ENCODE peak calls at places on chromosome 19, in six cellular contexts. V, N, F, W, I and U are unnamed samples.

GRCh38 chr19:35013047-35013819 is 13.1 kb downstream of the GRAMD1A start:
- DNase-seq in V (peak), N (peak), F (peak), W (peak), I (no peak), U (no peak)

GRCh38 chr19:52748336-52748950 is 13.6 kb upstream of the ZNF611 start:
- DNase-seq in V (peak), N (peak), F (no peak), W (no peak), I (no peak), U (no peak)

GRCh38 chr19:17037966-17038500 is 11.4 kb upstream of the CPAMD8 start:
- DNase-seq in V (no peak), N (no peak), F (no peak), W (no peak), I (no peak), U (no peak)

GRCh38 chr19:55258476-55258827 is 365 bp downstream of the PPP6R1 start:
- DNase-seq in V (no peak), N (peak), F (no peak), W (no peak), I (no peak), U (no peak)

GRCh38 chr19:16325671-16326400 is 1.2 kb downstream of the KLF2 start:
- DNase-seq in V (no peak), N (no peak), F (peak), W (no peak), I (no peak), U (peak)

GRCh38 chr19:56594783-56595547 is at the start of gene ZNF71:
- DNase-seq in V (peak), N (peak), F (peak), W (peak), I (peak), U (peak)

GRCh38 chr19:16185925-16186234 is 670 bp downstream of the FAM32A start:
- DNase-seq in V (no peak), N (peak), F (no peak), W (no peak), I (no peak), U (no peak)

GRCh38 chr19:11921852-11922495 is 2.9 kb upstream of the ZNF700 start:
- DNase-seq in V (peak), N (no peak), F (no peak), W (no peak), I (no peak), U (no peak)

GRCh38 chr19:10871711-10872550 is 578 bp downstream of the CARM1 start:
- DNase-seq in V (no peak), N (peak), F (no peak), W (no peak), I (no peak), U (no peak)

GRCh38 chr19:52102782-52103181 is 7.2 kb upstream of the ZNF841 start:
- DNase-seq in V (no peak), N (no peak), F (no peak), W (no peak), I (no peak), U (no peak)

GRCh38 chr19:46728693-46729339 is 11.9 kb upstream of the PRKD2 start:
- DNase-seq in V (peak), N (peak), F (peak), W (peak), I (no peak), U (peak)

GRCh38 chr19:18020212-18021067 is 12.5 kb downstream of the ARRDC2 start:
- DNase-seq in V (peak), N (peak), F (no peak), W (no peak), I (no peak), U (no peak)

GRCh38 chr19:4032436-4032835 is 24.9 kb downstream of the PIAS4 start:
- DNase-seq in V (no peak), N (no peak), F (no peak), W (no peak), I (no peak), U (no peak)

GRCh38 chr19:37012093-37012745 is 66.0 kb upstream of the ZNF420 start:
- DNase-seq in V (no peak), N (no peak), F (no peak), W (no peak), I (no peak), U (no peak)

GRCh38 chr19:28283592-28283991 is 929.4 kb downstream of the UQCRFS1 start:
- DNase-seq in V (no peak), N (no peak), F (no peak), W (no peak), I (no peak), U (no peak)

GRCh38 chr19:46710687-46711086 is 6.2 kb downstream of the PRKD2 start:
- DNase-seq in V (no peak), N (no peak), F (peak), W (no peak), I (peak), U (no peak)

GRCh38 chr19:51702103-51702753 is 9.1 kb downstream of the SPACA6 start:
- DNase-seq in V (peak), N (peak), F (peak), W (peak), I (peak), U (no peak)

GRCh38 chr19:39407644-39408391 is 1.2 kb downstream of the ZFP36 start:
- DNase-seq in V (no peak), N (peak), F (no peak), W (no peak), I (no peak), U (no peak)

GRCh38 chr19:3774621-3775373 is 2.8 kb upstream of the RAX2 start:
- DNase-seq in V (no peak), N (no peak), F (peak), W (no peak), I (no peak), U (no peak)

GRCh38 chr19:8445488-8446001 is 770 bp downstream of the HNRNPM start:
- DNase-seq in V (no peak), N (peak), F (no peak), W (no peak), I (no peak), U (peak)

GRCh38 chr19:52963229-52963760 is 614 bp upstream of the ZNF816 start:
- DNase-seq in V (no peak), N (no peak), F (peak), W (no peak), I (no peak), U (no peak)

GRCh38 chr19:55622242-55622969 is 2.0 kb downstream of the ZNF784 start:
- DNase-seq in V (no peak), N (no peak), F (no peak), W (no peak), I (no peak), U (no peak)

GRCh38 chr19:35055715-35056179 is 14.2 kb downstream of the HPN start:
- DNase-seq in V (no peak), N (no peak), F (peak), W (no peak), I (peak), U (no peak)

GRCh38 chr19:55116232-55117062 is 990 bp downstream of the PPP1R12C start:
- DNase-seq in V (peak), N (peak), F (no peak), W (no peak), I (no peak), U (no peak)

DNA sequence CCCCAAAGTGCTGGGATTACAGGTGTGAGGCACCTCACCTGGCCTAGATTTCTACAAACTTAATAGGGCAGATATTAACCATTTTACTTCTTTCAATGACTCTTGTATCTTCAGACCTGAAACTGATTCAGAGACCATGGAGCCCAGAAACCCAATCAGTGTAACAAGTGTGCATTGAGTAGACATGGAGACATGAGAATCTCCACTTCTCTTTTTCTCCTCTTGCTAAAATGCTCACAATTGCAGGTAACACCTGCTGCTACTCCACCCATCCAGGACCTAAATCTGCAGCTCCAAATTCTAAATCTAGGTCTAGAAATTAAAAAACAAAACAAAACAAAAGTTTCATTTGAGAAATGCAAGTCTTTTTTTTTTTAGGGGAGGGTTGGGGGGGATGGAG is 42.2 kb upstream of the ZNF681 start:
- DNase-seq in V (no peak), N (no peak), F (no peak), W (no peak), I (no peak), U (no peak)
- H4K91ac ChIP-seq in V (no peak), N (no peak), F (no peak), W (no peak), I (no peak), U (no peak)

DNA sequence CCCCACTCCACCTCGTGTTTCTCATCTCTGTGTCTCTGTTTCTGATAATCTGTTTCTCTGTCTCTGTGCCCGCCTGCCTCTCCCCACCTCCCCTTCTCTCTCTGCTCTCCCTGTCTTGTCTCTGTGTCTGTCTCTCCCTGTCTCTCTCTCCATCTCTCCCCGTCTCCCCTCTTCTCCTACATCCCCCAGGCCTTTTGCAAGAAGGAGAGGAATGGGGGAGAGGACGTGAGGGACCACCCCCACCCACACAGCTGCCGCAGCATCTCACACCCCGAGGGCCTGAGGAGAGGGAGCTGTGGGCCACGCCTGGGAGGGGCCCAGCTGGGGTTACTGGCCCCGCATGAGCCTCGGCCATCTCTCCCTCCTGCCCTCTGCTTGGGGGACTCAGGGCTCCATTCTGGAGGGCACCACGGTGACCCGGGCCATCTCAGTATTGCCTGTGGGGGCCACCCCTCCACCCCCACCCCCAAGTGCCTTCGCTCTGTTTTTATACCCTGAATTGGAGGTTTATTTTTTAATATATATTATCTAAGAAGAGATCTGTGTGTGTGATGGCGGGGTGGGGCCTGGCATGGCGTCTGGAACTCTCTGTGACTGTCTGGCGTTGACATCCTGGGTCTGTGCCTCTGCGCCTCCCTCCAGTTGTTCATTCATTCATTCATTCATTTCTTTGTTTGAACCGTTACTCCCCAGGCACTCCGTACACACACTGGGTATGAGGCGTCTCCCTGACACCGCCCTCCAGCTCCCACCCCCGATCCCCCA is 21.2 kb downstream of the ERFL start:
- DNase-seq in V (no peak), N (no peak), F (no peak), W (no peak), I (no peak), U (no peak)
- H4K91ac ChIP-seq in V (no peak), N (no peak), F (no peak), W (no peak), I (no peak), U (no peak)

GRCh38 chr19:1224847-1225246 is 13.0 kb downstream of the CBARP start:
- DNase-seq in V (no peak), N (no peak), F (no peak), W (no peak), I (no peak), U (no peak)

GRCh38 chr19:1224047-1224825 is 13.6 kb downstream of the CBARP start:
- DNase-seq in V (no peak), N (no peak), F (no peak), W (no peak), I (no peak), U (no peak)

GRCh38 chr19:1222394-1222793 is 15.4 kb downstream of the CBARP start:
- DNase-seq in V (no peak), N (no peak), F (no peak), W (no peak), I (no peak), U (no peak)

GRCh38 chr19:1221904-1222255 is 15.9 kb downstream of the CBARP start:
- DNase-seq in V (no peak), N (no peak), F (no peak), W (no peak), I (no peak), U (no peak)

GRCh38 chr19:1223018-1223855 is 14.6 kb downstream of the CBARP start:
- DNase-seq in V (peak), N (no peak), F (peak), W (peak), I (no peak), U (no peak)
- H4K91ac ChIP-seq in V (no peak), N (peak), F (no peak), W (no peak), I (no peak), U (no peak)

GRCh38 chr19:58034476-58034790 is 608 bp downstream of the ZSCAN1 start:
- DNase-seq in V (no peak), N (no peak), F (no peak), W (no peak), I (no peak), U (peak)

GRCh38 chr19:58038688-58039204 is 4.9 kb downstream of the ZSCAN1 start:
- DNase-seq in V (no peak), N (no peak), F (peak), W (no peak), I (no peak), U (no peak)

GRCh38 chr19:58033741-58034475 is at the start of gene ZSCAN1:
- DNase-seq in V (peak), N (peak), F (peak), W (no peak), I (peak), U (peak)

GRCh38 chr19:58037927-58038687 is 4.3 kb downstream of the ZSCAN1 start:
- DNase-seq in V (no peak), N (no peak), F (peak), W (no peak), I (no peak), U (no peak)

DNA sequence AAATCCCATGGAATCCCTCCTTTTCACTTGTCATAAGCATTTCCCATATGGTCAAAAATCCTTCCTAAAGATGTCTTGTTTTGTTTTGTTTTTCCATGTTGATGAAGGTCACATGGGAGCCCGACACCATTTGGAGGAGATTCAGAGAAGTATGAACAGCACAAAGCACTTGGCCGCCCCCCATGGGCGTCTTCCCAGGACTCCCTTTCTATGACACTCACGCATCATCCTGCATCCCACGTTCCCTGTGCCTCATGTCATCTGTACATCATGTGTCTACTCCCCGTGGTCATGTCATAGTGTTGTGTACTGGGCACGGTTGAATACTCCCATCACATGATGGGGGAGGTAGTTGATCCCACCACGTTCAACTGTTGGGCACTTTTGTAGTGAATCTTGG is 2.0 kb downstream of the ZSCAN1 start:
- DNase-seq in V (no peak), N (no peak), F (no peak), W (no peak), I (no peak), U (no peak)
- H4K91ac ChIP-seq in V (no peak), N (no peak), F (no peak), W (no peak), I (peak), U (no peak)

GRCh38 chr19:14350866-14351265 is 30.4 kb upstream of the ADGRE5 start:
- DNase-seq in V (no peak), N (no peak), F (no peak), W (no peak), I (no peak), U (no peak)
- H4K91ac ChIP-seq in V (no peak), N (no peak), F (no peak), W (no peak), I (no peak), U (no peak)